ENCODE peak calls at places on chromosomes 6 and 20, in five cellular contexts. Y is NCI-H345; N is NT2/D1; J is CD8-positive, alpha-beta T cell; Q is stimulated activated naive CD8-positive, alpha-beta T cell treated with anti-CD3 and anti-CD28 coated beads, Interleukin-15, amount 100 ng/mL, for 72 hours. V is an unnamed sample.

GRCh38 chr6:25485820-25486559 is 166.0 kb upstream of the SCGN start:
- DNase-seq in Y (peak), Q (no peak), N (no peak), J (no peak), V (no peak)

GRCh38 chr6:149095842-149096241 is 221.7 kb upstream of the TAB2 start:
- DNase-seq in N (no peak), Q (no peak), J (no peak), Y (no peak), V (no peak)

GRCh38 chr6:3259491-3259958 is 778 bp downstream of the PSMG4 start:
- DNase-seq in J (peak), N (no peak), Q (peak), Y (no peak), V (peak)

GRCh38 chr6:84804720-84805119 is 40.3 kb upstream of the TBX18 start:
- DNase-seq in J (no peak), Q (no peak), N (no peak), Y (no peak), V (no peak)

GRCh38 chr6:44489912-44490604 is 102.6 kb downstream of the CDC5L start:
- DNase-seq in N (no peak), J (no peak), Y (no peak), Q (no peak), V (no peak)

GRCh38 chr6:144341831-144342527 is 56.8 kb downstream of the UTRN start:
- DNase-seq in J (no peak), N (no peak), Q (no peak), Y (no peak), V (no peak)

GRCh38 chr6:116536216-116536621 is 9.3 kb downstream of the TRAPPC3L start:
- DNase-seq in J (peak), N (no peak), Q (peak), Y (peak), V (peak)

GRCh38 chr6:34276881-34277762 is 28.3 kb upstream of the SMIM29 start:
- DNase-seq in N (no peak), Y (no peak), J (no peak), Q (no peak), V (no peak)

GRCh38 chr6:28648035-28648877 is 122.6 kb downstream of the GPX5 start:
- DNase-seq in N (peak), Y (peak), J (peak), Q (peak), V (peak)

GRCh38 chr6:113980937-113981554 is 10.1 kb upstream of the HDAC2 start:
- DNase-seq in Q (no peak), J (no peak), N (no peak), Y (peak), V (peak)

GRCh38 chr20:17226410-17227198 is at the start of gene PCSK2:
- DNase-seq in J (no peak), Y (peak), N (peak), Q (no peak), V (peak)

GRCh38 chr6:80233955-80234354 is 127.5 kb downstream of the BCKDHB start:
- DNase-seq in J (no peak), Y (no peak), Q (no peak), N (no peak), V (no peak)

GRCh38 chr6:13711384-13711725 is 280 bp downstream of the RANBP9 start:
- DNase-seq in N (no peak), Y (no peak), Q (no peak), J (peak), V (peak)

GRCh38 chr20:25252226-25252625 is 4.3 kb downstream of the PYGB start:
- DNase-seq in N (no peak), J (no peak), Y (no peak), Q (no peak), V (no peak)

GRCh38 chr6:153790881-153791473 is 248.1 kb upstream of the OPRM1 start:
- DNase-seq in N (peak), J (no peak), Y (no peak), Q (no peak), V (no peak)

GRCh38 chr20:21101453-21102251 is 4.5 kb downstream of the LINC00237 start:
- DNase-seq in N (no peak), Y (no peak), Q (peak), J (no peak), V (no peak)